ENCODE peak calls at places on chromosome 3, in four cellular contexts. M is cardiac muscle cell, A is GM12865, T is WERI-Rb-1. L is an unnamed sample.

GRCh38 chr3:194675081-194675640 is 3.2 kb upstream of the LSG1 start:
- DNase-seq in T (no peak), M (no peak), A (peak; percentile 59), L (no peak)

GRCh38 chr3:23810342-23811116 is 4.8 kb downstream of the UBE2E1 start:
- DNase-seq in M (peak; percentile 66), T (peak; percentile 76), A (peak; percentile 69), L (peak; percentile 13)

GRCh38 chr3:79534732-79535131 is 233.1 kb downstream of the ROBO1 start:
- DNase-seq in M (no peak), A (no peak), T (no peak), L (no peak)

GRCh38 chr3:46889381-46890110 is 12.0 kb downstream of the PTH1R start:
- DNase-seq in M (peak; percentile 70), A (no peak), T (peak; percentile 63), L (no peak)

GRCh38 chr3:174931473-174931872 is 72.3 kb downstream of the NAALADL2 start:
- DNase-seq in A (no peak), M (no peak), T (no peak), L (peak; percentile 33)

GRCh38 chr3:10006048-10006761 is 19.6 kb upstream of the EMC3 start:
- DNase-seq in A (no peak), T (no peak), M (no peak), L (no peak)

GRCh38 chr3:174548841-174549623 is 310.1 kb upstream of the NAALADL2 start:
- DNase-seq in A (no peak), M (no peak), T (no peak), L (no peak)

GRCh38 chr3:188439080-188439479 is 285.1 kb downstream of the LPP start:
- DNase-seq in A (peak; percentile 60), M (no peak), T (no peak), L (no peak)

GRCh38 chr3:141959921-141960554 is 83.6 kb downstream of the ATP1B3 start:
- DNase-seq in T (no peak), A (no peak), M (no peak), L (peak; percentile 71)

GRCh38 chr3:98223907-98224672 is 40.0 kb upstream of the OR5H6 start:
- DNase-seq in T (no peak), A (no peak), M (no peak), L (no peak)

GRCh38 chr3:193033381-193033780 is 115.7 kb upstream of the MB21D2 start:
- DNase-seq in T (no peak), A (no peak), M (no peak), L (no peak)

GRCh38 chr3:171620825-171621434 is 160.7 kb upstream of the TNIK start:
- DNase-seq in M (no peak), T (no peak), A (no peak), L (no peak)

GRCh38 chr3:8651418-8652322 is 7.1 kb upstream of the SSUH2 start:
- DNase-seq in M (no peak), T (no peak), A (no peak), L (no peak)

GRCh38 chr3:79019137-79019923 is 748.5 kb downstream of the ROBO1 start:
- DNase-seq in A (peak; percentile 81), M (peak; percentile 92), T (peak; percentile 92), L (peak; percentile 92)

GRCh38 chr3:103992469-103992868 is 1374.2 kb upstream of the ALCAM start:
- DNase-seq in A (peak; percentile 12), T (no peak), M (no peak), L (no peak)

GRCh38 chr3:25897019-25897418 is 107.1 kb downstream of the OXSM start:
- DNase-seq in T (peak; percentile 32), M (peak; percentile 65), A (peak; percentile 77), L (no peak)

GRCh38 chr3:14848906-14849305 is 30.1 kb downstream of the FGD5 start:
- DNase-seq in A (no peak), M (no peak), T (no peak), L (no peak)

GRCh38 chr3:187951452-187952190 is 202.3 kb upstream of the LPP start:
- DNase-seq in M (no peak), A (no peak), T (no peak), L (no peak)

GRCh38 chr3:131903988-131904415 is 130.8 kb downstream of the CPNE4 start:
- DNase-seq in M (no peak), A (no peak), T (no peak), L (peak; percentile 99)

GRCh38 chr3:11611271-11611893 is 32.3 kb downstream of the VGLL4 start:
- DNase-seq in A (no peak), M (no peak), T (peak; percentile 87), L (no peak)

GRCh38 chr3:23830869-23831484 is 25.2 kb downstream of the UBE2E1 start:
- DNase-seq in A (peak; percentile 82), M (no peak), T (no peak), L (no peak)

GRCh38 chr3:152943645-152944044 is 108.7 kb downstream of the P2RY1 start:
- DNase-seq in A (no peak), T (no peak), M (no peak), L (no peak)

GRCh38 chr3:71063768-71064287 is 519.7 kb downstream of the FOXP1 start:
- DNase-seq in M (peak; percentile 76), A (no peak), T (peak; percentile 33), L (peak; percentile 29)

GRCh38 chr3:194342861-194343560 is 8.1 kb downstream of the CPN2 start:
- DNase-seq in T (no peak), A (no peak), M (no peak), L (no peak)

GRCh38 chr3:141335531-141336042 is 32.7 kb upstream of the ZBTB38 start:
- DNase-seq in T (no peak), A (no peak), M (no peak), L (peak; percentile 34)

GRCh38 chr3:45796902-45797637 is 734 bp upstream of the SLC6A20 start:
- DNase-seq in A (no peak), T (no peak), M (no peak), L (no peak)

GRCh38 chr3:186107148-186108105 is 1.5 kb downstream of the ETV5 start:
- DNase-seq in A (peak; percentile 62), M (peak; percentile 91), T (peak; percentile 60), L (peak; percentile 62)

GRCh38 chr3:18098960-18099587 is 326.1 kb downstream of the SATB1 start:
- DNase-seq in M (no peak), T (no peak), A (no peak), L (peak; percentile 83)

GRCh38 chr3:178084938-178085816 is 451.1 kb upstream of the KCNMB2 start:
- DNase-seq in M (peak; percentile 85), A (peak; percentile 32), T (peak; percentile 84), L (peak; percentile 88)

DNA sequence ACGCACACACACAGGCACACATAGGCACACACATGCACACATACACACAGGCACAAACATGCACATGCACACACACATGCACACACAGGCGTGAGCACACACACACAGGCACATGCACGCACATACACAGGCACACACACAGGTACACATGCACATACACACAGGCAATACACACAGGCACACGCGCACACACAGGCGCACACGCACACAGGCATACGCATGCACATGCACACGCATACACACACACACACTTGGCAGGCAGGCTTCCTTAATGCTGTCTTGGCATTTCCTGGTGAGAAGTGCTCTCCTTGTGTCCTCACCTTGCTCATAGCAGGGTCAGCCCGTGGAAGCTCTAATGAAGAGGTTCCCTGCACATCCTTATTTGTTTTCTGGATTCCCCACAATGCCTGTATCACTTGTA is 8.4 kb upstream of the SLCO2A1 start:
- DNase-seq in A (no peak), M (no peak), T (no peak), L (no peak)
- TF ChIP-seq CTCF in A (no peak), M (no peak), T (no peak), L (no peak)

DNA sequence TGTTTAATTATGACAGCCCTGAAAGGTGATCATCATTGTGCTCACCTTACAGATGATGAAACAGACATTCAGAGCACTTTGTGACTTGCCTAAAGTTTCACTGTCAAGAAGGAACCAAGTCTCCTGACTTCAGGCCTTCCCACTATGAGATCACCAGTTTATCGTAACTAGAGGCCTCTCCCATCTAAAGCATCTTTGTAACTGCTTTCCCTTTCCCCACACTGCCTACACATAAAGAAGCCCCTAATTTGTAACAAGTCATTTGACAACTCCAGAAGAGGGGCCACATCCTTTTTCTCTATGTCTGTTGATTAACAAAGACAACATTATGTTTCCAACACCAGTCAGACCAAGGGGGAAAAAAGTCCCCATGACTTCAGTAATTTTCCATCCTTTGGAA is 1.1 kb downstream of the KLHL6 start:
- DNase-seq in M (no peak), A (peak; percentile 49), T (no peak), L (no peak)
- H3K4me3 ChIP-seq in M (no peak overlapping the region), A (peak overlapping the region; percentile 54), T (no peak overlapping the region), L (no peak overlapping the region)

DNA sequence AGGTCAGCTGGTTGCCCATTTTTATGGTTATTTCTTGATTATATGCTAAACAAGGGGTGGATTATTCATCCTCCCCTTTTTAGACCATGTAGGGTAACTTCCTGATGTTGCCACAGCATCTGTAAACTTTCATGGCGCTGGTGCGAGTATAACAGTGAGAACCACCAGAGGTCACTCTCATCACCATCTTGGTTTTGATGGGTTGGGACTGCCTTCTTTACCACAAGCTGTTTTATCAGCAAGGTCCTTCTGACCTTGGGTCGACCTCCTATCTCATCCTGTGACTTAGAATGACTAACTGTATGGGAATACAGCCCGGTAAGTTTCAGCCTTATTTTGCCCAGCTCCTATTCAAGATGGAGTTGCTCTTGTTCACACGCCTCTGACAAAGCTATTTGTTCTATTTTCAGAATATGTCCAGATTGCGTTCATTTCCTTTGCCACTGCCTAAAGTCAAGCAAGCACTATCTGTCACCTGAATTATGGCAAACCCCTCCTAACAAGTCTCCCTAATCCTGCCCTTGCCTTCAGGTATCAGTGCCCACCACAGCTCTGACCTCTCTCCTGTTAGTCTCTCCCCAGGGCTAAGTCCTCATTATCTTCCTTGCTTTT is 308.5 kb downstream of the ROBO2 start:
- DNase-seq in A (peak; percentile 5), M (peak; percentile 60), T (peak; percentile 22), L (no peak)
- TF ChIP-seq CTCF in A (no peak), M (peak; percentile 26), T (peak; percentile 55), L (peak; percentile 28)

DNA sequence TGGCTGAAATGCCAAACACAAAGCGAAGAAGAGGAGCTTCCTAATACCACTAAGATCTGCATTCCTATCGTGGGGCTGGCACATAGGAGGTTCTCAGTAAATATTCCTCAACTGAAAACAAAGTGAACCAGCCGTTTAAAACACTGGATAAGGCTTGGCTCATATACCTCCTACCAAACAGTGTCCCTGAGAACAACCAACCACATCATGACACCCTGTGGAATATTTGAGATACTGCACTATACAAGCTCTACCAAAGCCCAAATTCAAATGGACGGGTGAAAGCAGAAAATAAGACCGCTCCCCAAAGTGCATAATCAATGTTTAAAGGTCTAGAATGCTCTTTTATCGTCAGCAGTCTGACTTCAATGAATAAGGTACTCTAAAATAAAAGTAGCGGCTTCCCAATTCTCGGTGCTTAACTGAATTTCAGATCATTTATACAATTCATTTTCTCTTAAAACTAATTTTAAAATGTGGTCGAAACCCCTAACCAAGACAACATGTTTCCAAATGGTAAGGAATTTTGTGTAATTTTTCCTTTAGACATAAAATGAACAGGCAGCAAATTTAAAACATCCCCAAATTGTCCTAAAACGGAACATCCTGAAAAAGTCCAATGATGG is 425.8 kb downstream of the ERC2 start:
- DNase-seq in A (peak; percentile 9), T (no peak), M (peak; percentile 71), L (peak; percentile 63)
- H3K4me3 ChIP-seq in A (no peak overlapping the region), T (no peak overlapping the region), M (no peak overlapping the region), L (no peak overlapping the region)